ENCODE peak calls at places on chromosomes 11 and 22, in eight cellular contexts. E, H, K, A, P, F, L and M are unnamed samples.

GRCh38 chr11:134475951-134476350 is 63.9 kb upstream of the B3GAT1 start:
- DNase-seq in A (no peak), P (no peak), H (no peak), E (no peak), K (no peak), F (no peak), L (no peak), M (no peak)

GRCh38 chr11:69044111-69045013 is 4.4 kb upstream of the TPCN2 start:
- DNase-seq in H (peak; percentile 85), P (peak; percentile 69), K (peak; percentile 59), E (peak; percentile 58), L (peak; percentile 53), F (peak; percentile 63), A (no peak), M (peak; percentile 81)

GRCh38 chr11:17314232-17314547 is 37.4 kb upstream of the NCR3LG1 start:
- DNase-seq in K (peak; percentile 67), F (no peak), A (no peak), E (peak; percentile 90), P (no peak), L (peak; percentile 58), H (no peak), M (no peak)

GRCh38 chr11:134045799-134046635 is 22.9 kb upstream of the JAM3 start:
- DNase-seq in L (no peak), A (no peak), H (no peak), F (peak; percentile 50), E (no peak), K (no peak), P (no peak), M (peak; percentile 49)

GRCh38 chr22:27431896-27432295 is 369.7 kb downstream of the MN1 start:
- DNase-seq in L (no peak), H (no peak), K (no peak), E (peak; percentile 52), P (no peak), A (no peak), F (no peak), M (no peak)

GRCh38 chr11:36702330-36703054 is 104.5 kb upstream of the RAG2 start:
- DNase-seq in K (peak; percentile 28), L (peak; percentile 50), P (peak; percentile 30), F (peak; percentile 44), A (peak; percentile 57), E (peak; percentile 72), H (no peak), M (peak; percentile 41)

GRCh38 chr11:123519055-123519796 is 89.2 kb downstream of the GRAMD1B start:
- DNase-seq in F (no peak), L (peak; percentile 15), K (no peak), P (peak; percentile 44), A (no peak), E (no peak), H (no peak), M (no peak)

GRCh38 chr11:79054636-79055035 is 386.2 kb downstream of the TENM4 start:
- DNase-seq in H (no peak), E (peak; percentile 87), A (no peak), L (peak; percentile 68), F (no peak), K (peak; percentile 23), P (no peak), M (no peak)

GRCh38 chr11:132119573-132119972 is 749.2 kb downstream of the NTM start:
- DNase-seq in K (no peak), P (no peak), E (no peak), A (no peak), H (no peak), L (no peak), F (no peak), M (no peak)

GRCh38 chr11:34921156-34921555 is 4.7 kb downstream of the PDHX start:
- DNase-seq in F (no peak), P (no peak), L (no peak), H (no peak), A (no peak), E (no peak), K (no peak), M (no peak)

GRCh38 chr11:19252394-19253148 is 11.8 kb upstream of the E2F8 start:
- DNase-seq in P (no peak), E (no peak), H (no peak), A (no peak), L (no peak), F (no peak), K (no peak), M (no peak)

GRCh38 chr11:34234086-34234740 is 123.6 kb downstream of the ABTB2 start:
- DNase-seq in E (peak; percentile 35), F (no peak), L (peak; percentile 56), P (no peak), A (peak; percentile 68), H (no peak), K (no peak), M (no peak)

GRCh38 chr11:122375687-122376399 is 259.8 kb upstream of the BLID start:
- DNase-seq in A (no peak), P (no peak), F (no peak), K (peak; percentile 55), H (no peak), L (peak; percentile 55), E (peak; percentile 60), M (no peak)

GRCh38 chr11:27174026-27174425 is 133.4 kb downstream of the BBOX1 start:
- DNase-seq in E (no peak), A (no peak), P (no peak), L (no peak), K (no peak), H (no peak), F (no peak), M (no peak)

GRCh38 chr11:114040706-114041211 is 18.8 kb upstream of the ZBTB16 start:
- DNase-seq in L (no peak), H (no peak), F (no peak), E (peak; percentile 85), P (no peak), A (no peak), K (peak; percentile 13), M (no peak)

GRCh38 chr11:111602865-111603632 is 800 bp downstream of the SIK2 start:
- DNase-seq in L (peak; percentile 33), E (peak; percentile 52), H (no peak), F (no peak), A (peak; percentile 25), P (peak; percentile 37), K (no peak), M (peak; percentile 26)

GRCh38 chr11:118915941-118916841 is 9.5 kb downstream of the BCL9L start:
- DNase-seq in L (no peak), K (no peak), H (no peak), P (no peak), A (no peak), F (no peak), E (no peak), M (no peak)

GRCh38 chr11:80822248-80822647 is 1381.4 kb upstream of the TENM4 start:
- DNase-seq in A (no peak), K (no peak), L (no peak), H (no peak), F (no peak), E (no peak), P (peak; percentile 9), M (no peak)

GRCh38 chr11:86274503-86274902 is 27.5 kb upstream of the HIKESHI start:
- DNase-seq in A (no peak), F (peak; percentile 54), L (no peak), E (no peak), K (no peak), H (no peak), P (no peak), M (no peak)

GRCh38 chr11:3046190-3046589 is 11.0 kb downstream of the CARS1 start:
- DNase-seq in H (no peak), F (peak; percentile 28), A (no peak), L (no peak), E (no peak), P (no peak), K (no peak), M (no peak)
- TF ChIP-seq CTCF in H (no peak), F (peak; percentile 20), A (no peak), L (peak; percentile 49), E (peak; percentile 32), P (peak; percentile 20), K (peak; percentile 34), M (no peak)

DNA sequence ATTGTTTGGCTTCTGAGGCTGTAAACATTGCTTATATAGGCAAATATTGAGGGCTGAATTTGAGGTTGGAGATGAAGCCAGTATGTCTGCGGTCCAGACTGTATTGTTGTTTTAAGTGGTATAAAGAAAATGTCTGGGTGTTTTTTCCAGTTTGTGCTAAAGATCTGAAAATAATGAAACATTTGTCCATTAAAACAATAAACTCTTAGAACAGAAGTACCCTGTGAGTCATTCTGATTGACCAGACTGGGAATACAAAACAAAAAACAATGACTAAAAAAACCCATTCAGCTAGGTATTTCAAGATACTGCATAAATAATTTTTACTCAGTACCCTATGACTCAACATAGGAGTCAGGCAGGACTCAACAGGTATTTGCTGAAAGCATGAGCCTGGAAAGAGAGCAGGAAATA is 20.4 kb downstream of the ALKBH8 start:
- DNase-seq in K (no peak), P (no peak), L (peak; percentile 74), F (no peak), H (no peak), A (no peak), E (peak; percentile 68), M (no peak)
- TF ChIP-seq CTCF in K (no peak), P (no peak), L (no peak), F (no peak), H (no peak), A (no peak), E (no peak), M (no peak)

GRCh38 chr22:37224757-37225420 is 12.6 kb upstream of the SSTR3 start:
- DNase-seq in H (no peak), L (no peak), A (no peak), F (no peak), E (no peak), P (no peak), K (no peak), M (no peak)
- TF ChIP-seq CTCF in H (no peak), L (no peak), A (no peak), F (no peak), E (no peak), P (no peak), K (no peak), M (no peak)

GRCh38 chr11:68022531-68022930 is 8.0 kb upstream of the NDUFS8 start:
- DNase-seq in H (no peak), F (no peak), A (no peak), P (no peak), E (no peak), K (no peak), L (no peak), M (no peak)

GRCh38 chr11:68021167-68021787 is 9.2 kb upstream of the NDUFS8 start:
- DNase-seq in P (no peak), A (no peak), E (no peak), H (no peak), F (no peak), L (no peak), K (no peak), M (no peak)

GRCh38 chr11:68018730-68019190 is 8.6 kb downstream of the ALDH3B1 start:
- DNase-seq in P (no peak), K (no peak), F (no peak), H (no peak), A (no peak), E (no peak), L (no peak), M (no peak)

GRCh38 chr11:68019486-68019885 is 9.4 kb downstream of the ALDH3B1 start:
- DNase-seq in E (no peak), F (no peak), L (no peak), A (no peak), K (no peak), H (no peak), P (no peak), M (no peak)

DNA sequence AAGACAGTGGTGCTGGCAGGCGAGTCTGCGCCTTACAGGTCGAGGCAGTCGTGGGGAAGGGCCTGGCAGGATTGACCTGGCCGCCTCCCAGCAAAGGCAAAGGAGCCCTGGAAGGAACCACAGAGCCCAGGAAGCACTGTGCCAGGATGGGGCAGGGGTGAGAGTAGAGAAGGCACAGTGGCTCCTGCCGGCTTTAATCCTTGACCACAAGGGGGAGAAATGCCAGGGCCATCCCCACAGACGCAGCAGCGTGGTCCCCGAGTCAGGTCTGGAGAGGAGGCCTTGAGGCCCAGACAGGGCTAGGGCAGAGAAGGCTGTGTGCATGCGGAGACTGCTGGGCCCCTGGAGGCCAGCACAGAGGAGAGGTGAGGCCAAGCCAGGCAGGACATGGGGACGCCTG is 9.9 kb upstream of the NDUFS8 start:
- DNase-seq in H (no peak), A (no peak), E (no peak), F (peak; percentile 39), L (no peak), P (no peak), K (no peak), M (no peak)
- TF ChIP-seq CTCF in H (no peak), A (peak; percentile 14), E (peak; percentile 42), F (peak; percentile 8), L (peak; percentile 71), P (peak; percentile 11), K (peak; percentile 53), M (peak; percentile 8)